ENCODE peak calls at places on chromosomes 2 and 18, in nine cellular contexts. V is fibroblast of the aortic adventitia; I is CD4-positive, alpha-beta T cell; N is CD8-positive, alpha-beta T cell; Z is ovary; H is GM06990; R is astrocyte of the spinal cord; O is testis; E is AG09309. X is an unnamed sample.

GRCh38 chr18:33914399-33914798 is 310.3 kb downstream of the NOL4 start:
- DNase-seq in V (peak), I (no peak), N (no peak), Z (no peak), H (no peak), R (peak), O (no peak), E (no peak), X (no peak)

GRCh38 chr2:203763425-203764272 is 57.2 kb downstream of the CD28 start:
- DNase-seq in V (no peak), I (peak), N (no peak), Z (no peak), H (no peak), R (no peak), O (no peak), E (no peak), X (no peak)

GRCh38 chr2:23488584-23488983 is 103.6 kb downstream of the KLHL29 start:
- DNase-seq in V (no peak), I (no peak), N (no peak), Z (no peak), H (no peak), R (no peak), O (no peak), E (no peak), X (no peak)

GRCh38 chr2:23417310-23417709 is 32.3 kb downstream of the KLHL29 start:
- DNase-seq in V (no peak), I (no peak), N (no peak), Z (no peak), H (no peak), R (no peak), O (no peak), E (no peak), X (no peak)

GRCh38 chr2:64204006-64204632 is 59.9 kb upstream of the PELI1 start:
- DNase-seq in V (peak), I (peak), N (no peak), Z (no peak), H (peak), R (no peak), O (peak), E (no peak), X (peak)

GRCh38 chr18:79607361-79607930 is 72.2 kb upstream of the CTDP1 start:
- DNase-seq in V (no peak), I (no peak), N (no peak), Z (peak), H (no peak), R (no peak), O (no peak), E (no peak), X (no peak)

GRCh38 chr2:29336334-29336733 is 221.1 kb downstream of the CLIP4 start:
- DNase-seq in V (no peak), I (no peak), N (no peak), Z (no peak), H (no peak), R (no peak), O (no peak), E (no peak), X (no peak)

GRCh38 chr18:79816981-79817606 is 19.4 kb downstream of the KCNG2 start:
- DNase-seq in V (no peak), I (no peak), N (no peak), Z (no peak), H (no peak), R (no peak), O (no peak), E (no peak), X (no peak)

GRCh38 chr2:119820275-119820674 is 60.6 kb downstream of the PTPN4 start:
- DNase-seq in V (peak), I (no peak), N (no peak), Z (no peak), H (no peak), R (peak), O (no peak), E (peak), X (no peak)

GRCh38 chr2:209519911-209520310 is 96.1 kb downstream of the MAP2 start:
- DNase-seq in V (no peak), I (no peak), N (no peak), Z (no peak), H (no peak), R (no peak), O (no peak), E (no peak), X (no peak)

GRCh38 chr18:8385400-8385799 is 223.8 kb upstream of the RAB12 start:
- DNase-seq in V (no peak), I (no peak), N (no peak), Z (no peak), H (no peak), R (no peak), O (no peak), E (no peak), X (no peak)

GRCh38 chr18:8391068-8391467 is 218.2 kb upstream of the RAB12 start:
- DNase-seq in V (peak), I (no peak), N (no peak), Z (no peak), H (no peak), R (no peak), O (no peak), E (no peak), X (no peak)

GRCh38 chr18:8386981-8387380 is 222.3 kb upstream of the RAB12 start:
- DNase-seq in V (no peak), I (no peak), N (no peak), Z (no peak), H (no peak), R (no peak), O (no peak), E (no peak), X (no peak)

GRCh38 chr18:8389391-8390340 is 219.6 kb upstream of the RAB12 start:
- DNase-seq in V (peak), I (no peak), N (no peak), Z (peak), H (no peak), R (peak), O (peak), E (peak), X (peak)
- TF ChIP-seq CTCF in V (peak), I (peak), N (no peak), Z (peak), H (peak), R (peak), O (peak), E (peak), X (peak)

DNA sequence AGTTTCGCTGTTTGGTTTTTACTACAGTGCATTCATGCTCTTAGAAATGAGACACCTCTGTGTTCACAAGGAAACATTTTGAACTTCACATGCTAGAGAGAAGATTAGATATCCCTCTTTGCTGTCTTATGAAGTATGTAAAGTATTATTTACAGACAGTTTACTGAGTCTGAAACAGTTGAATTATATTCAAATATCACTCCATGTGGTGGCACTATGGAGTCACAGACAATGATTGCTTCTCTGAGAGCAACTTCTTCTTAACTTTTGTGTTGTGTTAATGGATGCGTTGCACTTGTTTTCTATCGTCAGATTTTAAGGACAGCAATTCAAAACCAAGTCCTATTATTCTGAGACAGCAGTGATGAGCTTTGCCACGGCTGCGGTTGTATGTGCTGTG is 823.6 kb downstream of the GALR1 start:
- DNase-seq in V (no peak), I (no peak), N (no peak), Z (no peak), H (no peak), R (no peak), O (no peak), E (no peak), X (no peak)
- TF ChIP-seq CTCF in V (no peak), I (no peak), N (no peak), Z (no peak), H (no peak), R (no peak), O (peak), E (no peak), X (peak)

DNA sequence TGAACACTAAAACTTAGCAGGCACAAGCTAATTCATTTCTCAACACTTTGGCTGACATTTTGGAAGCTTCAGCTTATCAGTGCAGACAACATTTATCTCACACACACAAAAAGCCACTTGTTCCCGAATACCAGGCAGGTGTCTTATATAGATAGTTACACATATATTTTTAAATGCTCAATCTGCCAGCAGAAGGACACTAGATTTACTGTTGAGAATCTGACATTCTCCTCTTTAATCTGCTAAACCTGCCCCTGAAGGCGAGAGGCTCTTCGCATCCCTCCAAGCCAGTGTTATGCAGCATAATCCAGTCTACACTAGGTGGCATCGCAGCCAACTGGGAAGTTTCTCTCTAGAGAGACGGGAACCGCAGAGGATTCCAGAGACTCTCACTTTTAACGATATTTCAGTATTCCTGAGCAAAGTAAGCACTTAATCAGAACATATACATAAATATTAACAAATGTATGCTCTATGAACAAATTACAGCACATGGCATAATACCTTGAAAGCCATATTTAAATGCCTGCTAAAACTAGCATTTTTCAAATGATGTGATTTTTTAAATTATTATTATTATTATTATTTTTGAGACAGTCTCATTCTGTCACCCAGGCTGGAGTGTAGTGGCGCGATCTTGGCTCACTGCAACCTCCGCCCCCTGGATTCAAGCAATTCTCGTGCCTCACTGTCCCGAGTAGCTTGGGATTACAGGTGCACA is 90.2 kb upstream of the SCG2 start:
- DNase-seq in V (peak), I (no peak), N (no peak), Z (peak), H (no peak), R (peak), O (peak), E (no peak), X (peak)
- TF ChIP-seq CTCF in V (peak), I (no peak), N (no peak), Z (peak), H (peak), R (peak), O (no peak), E (peak), X (peak)

GRCh38 chr2:9539530-9539929 is 16.1 kb downstream of the ADAM17 start:
- DNase-seq in V (peak), I (no peak), N (no peak), Z (no peak), H (no peak), R (peak), O (no peak), E (no peak), X (no peak)
- TF ChIP-seq CTCF in V (no peak), I (no peak), N (no peak), Z (no peak), H (no peak), R (no peak), O (no peak), E (no peak), X (no peak)

GRCh38 chr2:126769118-126769517 is 113.2 kb downstream of the GYPC start:
- DNase-seq in V (no peak), I (no peak), N (no peak), Z (no peak), H (no peak), R (no peak), O (no peak), E (no peak), X (no peak)
- TF ChIP-seq CTCF in V (no peak), I (no peak), N (no peak), Z (no peak), H (peak), R (no peak), O (no peak), E (no peak), X (no peak)

DNA sequence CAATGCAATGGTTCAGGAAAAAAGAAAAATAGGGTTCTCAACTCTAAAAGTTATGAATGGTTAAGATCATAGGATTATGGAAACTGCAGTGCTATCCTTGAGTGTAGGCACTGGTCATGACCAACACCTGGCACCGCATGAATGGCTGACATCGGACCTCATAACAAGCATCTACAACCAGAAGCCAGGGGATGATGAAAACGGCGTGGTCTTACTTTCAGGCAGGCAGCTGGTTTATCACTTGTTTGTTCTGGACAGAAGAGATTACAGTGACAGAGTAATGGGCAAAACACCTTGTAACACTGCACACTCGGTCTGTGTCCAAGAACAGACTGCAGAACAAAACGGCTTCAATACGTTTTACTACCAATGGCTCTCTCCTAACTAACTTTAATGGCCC is 132.8 kb downstream of the STK39 start:
- DNase-seq in V (no peak), I (no peak), N (no peak), Z (no peak), H (no peak), R (no peak), O (peak), E (no peak), X (no peak)
- TF ChIP-seq CTCF in V (no peak), I (no peak), N (no peak), Z (no peak), H (no peak), R (no peak), O (no peak), E (no peak), X (no peak)

GRCh38 chr2:170869036-170869435 is 52.3 kb downstream of the GAD1 start:
- DNase-seq in V (no peak), I (no peak), N (no peak), Z (no peak), H (no peak), R (no peak), O (no peak), E (no peak), X (no peak)
- TF ChIP-seq CTCF in V (no peak), I (no peak), N (no peak), Z (no peak), H (no peak), R (no peak), O (no peak), E (no peak), X (no peak)

GRCh38 chr2:85770786-85771409 is 17.1 kb downstream of the ATOH8 start:
- DNase-seq in V (no peak), I (no peak), N (no peak), Z (no peak), H (no peak), R (no peak), O (no peak), E (no peak), X (no peak)

GRCh38 chr2:85770369-85770768 is 16.6 kb downstream of the ATOH8 start:
- DNase-seq in V (no peak), I (no peak), N (no peak), Z (no peak), H (no peak), R (peak), O (no peak), E (no peak), X (no peak)

GRCh38 chr2:85769236-85769986 is 15.6 kb downstream of the ATOH8 start:
- DNase-seq in V (no peak), I (no peak), N (no peak), Z (no peak), H (no peak), R (no peak), O (no peak), E (no peak), X (no peak)

GRCh38 chr2:85768713-85769112 is 14.9 kb downstream of the ATOH8 start:
- DNase-seq in V (peak), I (no peak), N (no peak), Z (peak), H (no peak), R (peak), O (peak), E (no peak), X (no peak)

DNA sequence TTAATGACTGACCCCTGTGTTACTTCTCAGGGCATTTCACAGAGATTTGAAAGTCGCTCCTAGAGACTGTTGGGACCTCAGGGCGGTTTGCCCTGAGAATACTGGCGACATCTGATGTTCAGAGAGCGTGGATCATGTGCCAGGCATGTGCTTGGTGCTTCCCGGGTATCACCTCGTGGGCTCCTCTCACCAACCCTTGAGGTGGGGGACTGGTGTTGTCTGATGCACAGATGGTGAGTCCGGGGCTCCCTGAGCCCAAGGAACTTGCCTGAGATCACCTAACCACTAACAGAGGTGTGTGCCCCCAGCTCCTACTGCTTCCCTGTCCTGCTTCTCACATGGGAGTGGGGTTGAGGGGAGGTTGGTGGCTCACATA is 16.2 kb downstream of the ATOH8 start:
- DNase-seq in V (no peak), I (no peak), N (no peak), Z (no peak), H (no peak), R (no peak), O (no peak), E (no peak), X (no peak)
- TF ChIP-seq CTCF in V (no peak), I (no peak), N (no peak), Z (no peak), H (no peak), R (no peak), O (no peak), E (no peak), X (no peak)

GRCh38 chr2:47072018-47072691 is 83.0 kb downstream of the STPG4 start:
- DNase-seq in V (peak), I (no peak), N (no peak), Z (peak), H (no peak), R (peak), O (peak), E (peak), X (no peak)
- TF ChIP-seq CTCF in V (peak), I (no peak), N (no peak), Z (peak), H (no peak), R (peak), O (no peak), E (peak), X (no peak)

GRCh38 chr2:37415128-37415817 is 70.8 kb downstream of the QPCT start:
- DNase-seq in V (peak), I (no peak), N (no peak), Z (no peak), H (no peak), R (peak), O (no peak), E (no peak), X (no peak)
- TF ChIP-seq CTCF in V (peak), I (no peak), N (no peak), Z (no peak), H (no peak), R (peak), O (no peak), E (peak), X (no peak)

X was measured in neural crest cell.